ENCODE peak calls at places on chromosomes 11 and 22, in seven cellular contexts. One of them, this sample, is unnamed.

GRCh38 chr22:50199251-50199721 is 1.5 kb upstream of the SELENOO start:
- DNase-seq in NCI-H1930: no peak
- DNase-seq in activated naive CD8-positive, alpha-beta T cell treated with anti-CD3 and anti-CD28 coated beads, Interleukin-2, amount 50 U/mL, for 24 hours: no peak
- DNase-seq in IMR-90: no peak
- DNase-seq in CD4-positive, CD25-positive, alpha-beta regulatory T cell: no peak
- DNase-seq in AG10803: no peak
- DNase-seq in pancreas: peak; percentile 24
- DNase-seq in this sample: no peak

GRCh38 chr11:75347781-75348613 is 3.5 kb downstream of the ARRB1 start:
- DNase-seq in NCI-H1930: no peak
- DNase-seq in activated naive CD8-positive, alpha-beta T cell treated with anti-CD3 and anti-CD28 coated beads, Interleukin-2, amount 50 U/mL, for 24 hours: no peak
- DNase-seq in pancreas: no peak
- DNase-seq in IMR-90: peak; percentile 98
- DNase-seq in CD4-positive, CD25-positive, alpha-beta regulatory T cell: no peak
- DNase-seq in AG10803: peak; percentile 94
- DNase-seq in this sample: no peak

GRCh38 chr11:107549253-107549953 is 16.1 kb downstream of the ALKBH8 start:
- DNase-seq in AG10803: peak; percentile 52
- DNase-seq in pancreas: no peak
- DNase-seq in IMR-90: peak; percentile 51
- DNase-seq in activated naive CD8-positive, alpha-beta T cell treated with anti-CD3 and anti-CD28 coated beads, Interleukin-2, amount 50 U/mL, for 24 hours: no peak
- DNase-seq in NCI-H1930: no peak
- DNase-seq in CD4-positive, CD25-positive, alpha-beta regulatory T cell: peak; percentile 58
- DNase-seq in this sample: peak; percentile 28

GRCh38 chr22:20299736-20300136 is 20.1 kb downstream of the DGCR6L start:
- DNase-seq in activated naive CD8-positive, alpha-beta T cell treated with anti-CD3 and anti-CD28 coated beads, Interleukin-2, amount 50 U/mL, for 24 hours: no peak
- DNase-seq in pancreas: peak; percentile 45
- DNase-seq in AG10803: no peak
- DNase-seq in CD4-positive, CD25-positive, alpha-beta regulatory T cell: no peak
- DNase-seq in IMR-90: peak; percentile 28
- DNase-seq in NCI-H1930: no peak
- DNase-seq in this sample: no peak

GRCh38 chr11:73463359-73463758 is 87.2 kb downstream of the RELT start:
- DNase-seq in CD4-positive, CD25-positive, alpha-beta regulatory T cell: no peak
- DNase-seq in IMR-90: peak; percentile 83
- DNase-seq in NCI-H1930: no peak
- DNase-seq in activated naive CD8-positive, alpha-beta T cell treated with anti-CD3 and anti-CD28 coated beads, Interleukin-2, amount 50 U/mL, for 24 hours: no peak
- DNase-seq in pancreas: no peak
- DNase-seq in AG10803: peak; percentile 71
- DNase-seq in this sample: no peak

GRCh38 chr11:4890279-4890678 is 8.6 kb downstream of the OR51T1 start:
- DNase-seq in AG10803: no peak
- DNase-seq in pancreas: no peak
- DNase-seq in NCI-H1930: no peak
- DNase-seq in CD4-positive, CD25-positive, alpha-beta regulatory T cell: no peak
- DNase-seq in activated naive CD8-positive, alpha-beta T cell treated with anti-CD3 and anti-CD28 coated beads, Interleukin-2, amount 50 U/mL, for 24 hours: no peak
- DNase-seq in IMR-90: peak; percentile 2
- DNase-seq in this sample: no peak

GRCh38 chr11:1260023-1260501 is 37.2 kb downstream of the MUC5B start:
- DNase-seq in pancreas: no peak
- DNase-seq in activated naive CD8-positive, alpha-beta T cell treated with anti-CD3 and anti-CD28 coated beads, Interleukin-2, amount 50 U/mL, for 24 hours: peak; percentile 67
- DNase-seq in IMR-90: no peak
- DNase-seq in CD4-positive, CD25-positive, alpha-beta regulatory T cell: no peak
- DNase-seq in AG10803: no peak
- DNase-seq in NCI-H1930: no peak
- DNase-seq in this sample: no peak

GRCh38 chr11:64436025-64436424 is 77.1 kb downstream of the RPS6KA4 start:
- DNase-seq in activated naive CD8-positive, alpha-beta T cell treated with anti-CD3 and anti-CD28 coated beads, Interleukin-2, amount 50 U/mL, for 24 hours: no peak
- DNase-seq in CD4-positive, CD25-positive, alpha-beta regulatory T cell: no peak
- DNase-seq in pancreas: no peak
- DNase-seq in NCI-H1930: no peak
- DNase-seq in AG10803: no peak
- DNase-seq in IMR-90: no peak
- DNase-seq in this sample: peak; percentile 12

GRCh38 chr11:4680341-4680740 is 17.3 kb downstream of the OR51E2 start:
- DNase-seq in AG10803: no peak
- DNase-seq in NCI-H1930: no peak
- DNase-seq in CD4-positive, CD25-positive, alpha-beta regulatory T cell: no peak
- DNase-seq in activated naive CD8-positive, alpha-beta T cell treated with anti-CD3 and anti-CD28 coated beads, Interleukin-2, amount 50 U/mL, for 24 hours: no peak
- DNase-seq in pancreas: no peak
- DNase-seq in IMR-90: no peak
- DNase-seq in this sample: no peak

This sample was measured in Jurkat, Clone E6-1.